ENCODE peak calls at places on chromosomes 11 and 22, in four cellular contexts. Q is AG09319, E is heart right ventricle, K is fibroblast of lung. R is an unnamed sample.

GRCh38 chr11:72783144-72783910 is 10.5 kb downstream of the STARD10 start:
- DNase-seq in Q (no peak), E (no peak), K (no peak), R (no peak)

GRCh38 chr11:72553748-72554147 is 119.4 kb upstream of the CLPB start:
- DNase-seq in Q (no peak), E (no peak), K (no peak), R (no peak)

GRCh38 chr22:35549338-35549737 is 8.7 kb downstream of the RASD2 start:
- DNase-seq in Q (no peak), E (peak; percentile 71), K (no peak), R (no peak)

GRCh38 chr11:116657842-116658825 is 114.7 kb downstream of the BUD13 start:
- DNase-seq in Q (no peak), E (no peak), K (no peak), R (no peak)

GRCh38 chr11:46380340-46381045 is 976 bp upstream of the MDK start:
- DNase-seq in Q (no peak), E (peak; percentile 73), K (peak; percentile 26), R (peak; percentile 48)

GRCh38 chr22:29339381-29340235 is 24.1 kb upstream of the RASL10A start:
- DNase-seq in Q (no peak), E (no peak), K (no peak), R (no peak)

GRCh38 chr22:37807410-37808293 is at the start of gene GCAT:
- DNase-seq in Q (peak; percentile 93), E (peak; percentile 96), K (peak; percentile 96), R (peak; percentile 77)

GRCh38 chr11:26230021-26230420 is 101.9 kb upstream of the ANO3 start:
- DNase-seq in Q (no peak), E (no peak), K (peak; percentile 50), R (no peak)

GRCh38 chr11:8234425-8234821 is 29.3 kb downstream of the LMO1 start:
- DNase-seq in Q (no peak), E (no peak), K (no peak), R (no peak)

GRCh38 chr11:130738618-130739017 is 177.7 kb downstream of the SNX19 start:
- DNase-seq in Q (peak; percentile 61), E (no peak), K (peak; percentile 41), R (no peak)

GRCh38 chr22:41288245-41288946 is 2.4 kb upstream of the RANGAP1 start:
- DNase-seq in Q (no peak), E (no peak), K (peak; percentile 57), R (no peak)

GRCh38 chr11:72673943-72674828 is at the start of gene PDE2A:
- DNase-seq in Q (no peak), E (no peak), K (no peak), R (no peak)

GRCh38 chr11:74860743-74861142 is 88.1 kb downstream of the XRRA1 start:
- DNase-seq in Q (no peak), E (no peak), K (no peak), R (no peak)

GRCh38 chr22:21650280-21650679 is 8.2 kb downstream of the SDF2L1 start:
- DNase-seq in Q (no peak), E (no peak), K (no peak), R (no peak)

GRCh38 chr22:20584029-20584871 is 76.8 kb downstream of the MED15 start:
- DNase-seq in Q (no peak), E (no peak), K (no peak), R (no peak)

GRCh38 chr11:30774451-30774850 is 188.3 kb upstream of the MPPED2 start:
- DNase-seq in Q (no peak), E (no peak), K (no peak), R (no peak)

GRCh38 chr11:66768088-66768521 is 39.1 kb upstream of the SPTBN2 start:
- DNase-seq in Q (no peak), E (no peak), K (peak; percentile 25), R (no peak)

GRCh38 chr22:48507595-48508350 is 1319.9 kb downstream of the BRD1 start:
- DNase-seq in Q (no peak), E (no peak), K (no peak), R (no peak)

GRCh38 chr11:107014871-107015270 is 3.4 kb downstream of the GUCY1A2 start:
- DNase-seq in Q (no peak), E (no peak), K (peak; percentile 33), R (no peak)

GRCh38 chr11:75195164-75195962 is 44.5 kb downstream of the SLCO2B1 start:
- DNase-seq in Q (no peak), E (peak; percentile 80), K (no peak), R (peak; percentile 48)

GRCh38 chr11:7871056-7871455 is 60.0 kb downstream of the OR10A6 start:
- DNase-seq in Q (no peak), E (no peak), K (peak; percentile 17), R (no peak)

GRCh38 chr11:79708319-79708928 is 267.6 kb upstream of the TENM4 start:
- DNase-seq in Q (no peak), E (no peak), K (peak; percentile 73), R (no peak)

GRCh38 chr11:71193431-71193830 is 58.9 kb downstream of the SHANK2 start:
- DNase-seq in Q (no peak), E (no peak), K (no peak), R (no peak)

GRCh38 chr11:2091786-2092463 is 47.3 kb downstream of the IGF2 start:
- DNase-seq in Q (no peak), E (no peak), K (no peak), R (no peak)

GRCh38 chr22:42881982-42882656 is 25.0 kb upstream of the ARFGAP3 start:
- DNase-seq in Q (no peak), E (no peak), K (no peak), R (no peak)

GRCh38 chr11:66789097-66789890 is 53.9 kb upstream of the RCE1 start:
- DNase-seq in Q (no peak), E (no peak), K (no peak), R (no peak)

GRCh38 chr11:78715639-78716311 is 141.1 kb upstream of the NARS2 start:
- DNase-seq in Q (peak; percentile 3), E (peak; percentile 23), K (peak; percentile 63), R (no peak)

GRCh38 chr11:8059571-8060011 is 21.4 kb upstream of the TUB start:
- DNase-seq in Q (no peak), E (no peak), K (no peak), R (no peak)

GRCh38 chr11:34680918-34681554 is 60.1 kb downstream of the EHF start:
- DNase-seq in Q (peak; percentile 7), E (no peak), K (peak; percentile 58), R (no peak)

GRCh38 chr22:36931446-36931845 is 18.0 kb downstream of the CSF2RB start:
- DNase-seq in Q (no peak), E (no peak), K (no peak), R (no peak)

GRCh38 chr11:122656631-122657101 is 1.1 kb downstream of the UBASH3B start:
- DNase-seq in Q (no peak), E (peak; percentile 29), K (peak; percentile 56), R (no peak)

GRCh38 chr11:35211952-35212351 is 73.0 kb downstream of the CD44 start:
- DNase-seq in Q (no peak), E (no peak), K (no peak), R (no peak)

GRCh38 chr11:95835351-95835750 is 45.1 kb downstream of the CEP57 start:
- DNase-seq in Q (no peak), E (no peak), K (peak; percentile 50), R (no peak)

GRCh38 chr22:37237371-37238268 is 6.4 kb downstream of the RAC2 start:
- DNase-seq in Q (no peak), E (no peak), K (no peak), R (no peak)

GRCh38 chr11:47641585-47642098 is 717 bp downstream of the MTCH2 start:
- DNase-seq in Q (no peak), E (no peak), K (peak; percentile 8), R (no peak)
- TF ChIP-seq CTCF in Q (no peak), E (no peak), K (no peak), R (no peak)

GRCh38 chr22:32204856-32205722 is at the start of gene RFPL2:
- DNase-seq in Q (no peak), E (peak; percentile 38), K (no peak), R (no peak)
- TF ChIP-seq CTCF in Q (no peak), E (no peak), K (no peak), R (no peak)

DNA sequence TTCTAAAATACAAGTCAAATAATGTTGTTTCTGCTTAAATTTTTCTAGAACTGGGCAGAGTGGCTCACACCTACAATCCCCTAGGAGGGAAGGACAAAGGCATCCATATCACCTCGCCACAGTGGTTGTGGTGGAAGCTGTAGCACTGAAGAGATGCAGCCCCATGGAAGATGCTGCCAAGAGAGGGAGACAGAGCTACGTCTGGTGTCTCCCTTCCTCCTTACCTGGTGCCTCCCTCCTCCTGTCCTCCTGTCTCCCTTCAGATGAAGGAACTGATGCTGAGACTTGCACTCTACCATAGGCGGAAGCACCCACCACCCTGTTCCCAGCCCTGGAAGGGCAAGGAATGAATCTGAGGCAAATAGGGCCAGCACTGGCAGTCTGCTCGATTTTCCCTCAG is 22.3 kb downstream of the MMP27 start:
- DNase-seq in Q (no peak), E (no peak), K (no peak), R (no peak)
- TF ChIP-seq CTCF in Q (no peak), E (no peak), K (no peak), R (no peak)

DNA sequence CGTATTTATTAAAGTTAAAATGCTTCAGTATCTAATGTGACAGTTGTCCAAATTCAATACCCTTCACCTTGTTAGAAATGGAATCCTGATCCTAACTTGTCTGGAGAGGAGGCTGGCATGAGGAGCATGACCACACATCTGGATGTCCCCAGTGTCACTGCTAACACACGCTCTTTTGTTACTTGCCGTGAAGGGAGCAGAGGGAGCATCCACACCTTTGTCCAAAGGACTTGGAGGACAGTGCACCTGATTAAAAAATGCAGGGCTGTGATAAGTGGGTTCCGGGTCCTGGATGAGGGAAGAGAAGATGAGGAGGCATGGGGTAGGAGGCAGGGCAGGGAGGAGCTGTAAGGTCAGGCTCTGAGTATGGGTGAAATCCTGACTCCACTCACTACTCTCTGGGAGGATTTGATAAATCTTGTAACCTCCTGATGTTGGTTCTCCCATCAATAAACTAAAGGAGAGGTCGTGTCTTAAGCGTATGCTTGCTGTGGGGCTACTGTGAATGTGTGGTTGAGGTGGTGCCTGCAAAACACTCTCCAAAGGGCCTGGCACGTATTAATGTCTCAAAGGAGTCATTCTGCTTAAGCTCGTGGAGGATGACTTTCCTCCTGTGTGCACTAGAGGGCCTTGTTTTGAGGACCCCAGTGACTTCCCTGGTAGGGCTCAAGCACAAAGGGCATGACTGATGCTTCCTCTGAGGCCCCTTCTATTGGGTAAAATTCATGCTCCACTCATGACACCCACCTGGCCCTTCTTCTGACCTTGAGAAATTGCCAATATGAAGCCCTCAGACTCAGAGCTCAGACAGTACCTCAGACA is 16.8 kb upstream of the IGLL5 start:
- DNase-seq in Q (no peak), E (no peak), K (no peak), R (no peak)
- TF ChIP-seq CTCF in Q (no peak), E (no peak), K (peak; percentile 2), R (no peak)